ENCODE peak calls at places on chromosomes 5 and 9, in six cellular contexts. M, T, W, I, Z and U are unnamed samples.

GRCh38 chr5:27592231-27592630 is 553.8 kb upstream of the CDH9 start:
- DNase-seq in Z (no peak), M (no peak), W (peak; percentile 79), I (no peak), T (peak; percentile 76), U (no peak)

GRCh38 chr5:157303667-157304327 is 37.9 kb downstream of the CYFIP2 start:
- DNase-seq in Z (no peak), T (no peak), I (peak; percentile 26), M (peak; percentile 32), W (no peak), U (no peak)

GRCh38 chr5:15474143-15474719 is 25.7 kb upstream of the FBXL7 start:
- DNase-seq in M (no peak), T (no peak), Z (no peak), W (no peak), I (no peak), U (no peak)

GRCh38 chr9:130381660-130382059 is 63.1 kb upstream of the ASS1 start:
- DNase-seq in I (no peak), Z (no peak), W (no peak), M (no peak), T (no peak), U (no peak)

GRCh38 chr5:139148986-139149385 is 49.2 kb downstream of the SIL1 start:
- DNase-seq in T (no peak), M (no peak), W (no peak), I (no peak), Z (no peak), U (no peak)

GRCh38 chr9:8643464-8643863 is 843.9 kb upstream of the DMAC1 start:
- DNase-seq in Z (no peak), W (no peak), I (no peak), M (no peak), T (no peak), U (no peak)

GRCh38 chr9:136143215-136144001 is 24.7 kb upstream of the TMEM250 start:
- DNase-seq in M (peak; percentile 89), Z (peak; percentile 12), W (no peak), I (peak; percentile 61), T (peak; percentile 16), U (peak; percentile 71)

GRCh38 chr9:89185980-89186379 is 7.4 kb upstream of the SHC3 start:
- DNase-seq in T (peak; percentile 35), M (no peak), W (peak; percentile 23), I (peak; percentile 36), Z (no peak), U (no peak)

GRCh38 chr9:121066850-121067249 is 7.9 kb upstream of the CNTRL start:
- DNase-seq in Z (no peak), T (no peak), I (no peak), M (no peak), W (no peak), U (no peak)

GRCh38 chr5:132688536-132689409 is 15.0 kb downstream of the IL4 start:
- DNase-seq in Z (no peak), I (no peak), W (no peak), T (no peak), M (no peak), U (no peak)

GRCh38 chr5:32916648-32917047 is 205.5 kb downstream of the NPR3 start:
- DNase-seq in I (peak; percentile 19), W (peak; percentile 18), Z (no peak), M (peak; percentile 14), T (peak; percentile 17), U (no peak)

GRCh38 chr9:11158676-11159075 is 545.9 kb upstream of the PTPRD start:
- DNase-seq in I (no peak), W (no peak), T (no peak), Z (no peak), M (no peak), U (no peak)